ENCODE peak calls at places on chromosomes 16 and 17, in seven cellular contexts. One of them, this sample, is unnamed.

GRCh38 chr17:29124135-29124930 is 55.9 kb downstream of the MYO18A start:
- DNase-seq in HepG2: peak; percentile 71
- DNase-seq in GM12878: no peak
- DNase-seq in SK-N-SH: peak; percentile 80
- DNase-seq in K562: peak; percentile 68
- DNase-seq in H1: peak; percentile 57
- DNase-seq in HCT116: no peak
- DNase-seq in this sample: peak; percentile 90

GRCh38 chr17:67272312-67273050 is 27.5 kb upstream of the HELZ start:
- DNase-seq in H1: peak; percentile 62
- DNase-seq in GM12878: no peak
- DNase-seq in K562: peak; percentile 38
- DNase-seq in HepG2: peak; percentile 47
- DNase-seq in SK-N-SH: no peak
- DNase-seq in HCT116: no peak
- DNase-seq in this sample: no peak

GRCh38 chr16:25256821-25257503 is 683 bp downstream of the ZKSCAN2 start:
- DNase-seq in HepG2: peak; percentile 40
- DNase-seq in SK-N-SH: peak; percentile 58
- DNase-seq in HCT116: no peak
- DNase-seq in H1: no peak
- DNase-seq in K562: peak; percentile 39
- DNase-seq in GM12878: no peak
- DNase-seq in this sample: no peak

GRCh38 chr16:67647111-67647651 is 2.2 kb downstream of the CARMIL2 start:
- DNase-seq in SK-N-SH: peak; percentile 32
- DNase-seq in H1: no peak
- DNase-seq in HepG2: no peak
- DNase-seq in K562: no peak
- DNase-seq in HCT116: no peak
- DNase-seq in GM12878: no peak
- DNase-seq in this sample: no peak

GRCh38 chr17:49549311-49549605 is 26.4 kb upstream of the NXPH3 start:
- DNase-seq in GM12878: no peak
- DNase-seq in H1: no peak
- DNase-seq in SK-N-SH: peak; percentile 33
- DNase-seq in HepG2: no peak
- DNase-seq in K562: no peak
- DNase-seq in HCT116: no peak
- DNase-seq in this sample: no peak

GRCh38 chr17:81082177-81083073 is 47.5 kb downstream of the BAIAP2 start:
- DNase-seq in GM12878: no peak
- DNase-seq in HCT116: no peak
- DNase-seq in HepG2: no peak
- DNase-seq in SK-N-SH: peak; percentile 74
- DNase-seq in K562: no peak
- DNase-seq in H1: no peak
- DNase-seq in this sample: no peak

GRCh38 chr16:22055881-22056280 is 36.5 kb upstream of the VWA3A start:
- DNase-seq in K562: peak; percentile 36
- DNase-seq in SK-N-SH: no peak
- DNase-seq in GM12878: no peak
- DNase-seq in HCT116: no peak
- DNase-seq in HepG2: peak; percentile 13
- DNase-seq in H1: peak; percentile 69
- DNase-seq in this sample: no peak

GRCh38 chr16:11742041-11742535 is 569 bp downstream of the TXNDC11 start:
- DNase-seq in K562: peak; percentile 70
- DNase-seq in HepG2: peak; percentile 32
- DNase-seq in H1: peak; percentile 68
- DNase-seq in HCT116: no peak
- DNase-seq in SK-N-SH: no peak
- DNase-seq in GM12878: no peak
- DNase-seq in this sample: peak; percentile 21

GRCh38 chr16:10180042-10180770 is 2.0 kb downstream of the GRIN2A start:
- DNase-seq in HepG2: no peak
- DNase-seq in SK-N-SH: no peak
- DNase-seq in HCT116: no peak
- DNase-seq in H1: no peak
- DNase-seq in K562: no peak
- DNase-seq in GM12878: no peak
- DNase-seq in this sample: no peak

GRCh38 chr17:70378005-70378404 is 208.7 kb downstream of the KCNJ2 start:
- DNase-seq in H1: no peak
- DNase-seq in HCT116: no peak
- DNase-seq in HepG2: no peak
- DNase-seq in GM12878: no peak
- DNase-seq in SK-N-SH: peak; percentile 20
- DNase-seq in K562: no peak
- DNase-seq in this sample: no peak

GRCh38 chr16:48611329-48612137 is 1.6 kb upstream of the N4BP1 start:
- DNase-seq in GM12878: peak; percentile 58
- DNase-seq in K562: peak; percentile 24
- DNase-seq in H1: no peak
- DNase-seq in SK-N-SH: no peak
- DNase-seq in HepG2: peak; percentile 79
- DNase-seq in HCT116: no peak
- DNase-seq in this sample: no peak
- TF ChIP-seq JUND in GM12878: no peak
- TF ChIP-seq JUND in K562: no peak
- TF ChIP-seq JUND in H1: no peak
- TF ChIP-seq JUND in SK-N-SH: no peak
- TF ChIP-seq JUND in HepG2: no peak
- TF ChIP-seq JUND in HCT116: no peak
- TF ChIP-seq JUND in this sample: no peak

DNA sequence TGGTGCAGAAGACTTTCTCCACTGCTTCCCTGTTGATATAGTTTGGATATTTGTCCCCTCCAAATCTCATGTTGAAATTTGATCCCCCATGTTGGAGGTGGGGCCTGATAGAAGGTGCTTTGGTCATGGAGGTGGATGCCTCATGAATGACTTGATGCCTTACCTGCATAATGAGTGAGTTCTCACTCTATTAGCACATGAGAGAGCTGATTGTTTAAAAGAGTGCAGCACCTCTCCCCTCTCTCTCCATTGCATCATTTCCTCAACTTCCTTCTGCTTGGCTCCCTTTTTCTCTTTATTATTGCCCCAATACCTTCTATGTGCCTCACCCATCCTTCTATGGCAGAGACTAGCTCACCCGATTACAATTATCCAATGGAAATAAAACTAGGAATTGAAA is 90.8 kb upstream of the COX10 start:
- DNase-seq in HCT116: no peak
- DNase-seq in SK-N-SH: no peak
- DNase-seq in H1: no peak
- DNase-seq in HepG2: no peak
- DNase-seq in GM12878: no peak
- DNase-seq in K562: no peak
- DNase-seq in this sample: no peak
- TF ChIP-seq JUND in HCT116: no peak
- TF ChIP-seq JUND in SK-N-SH: no peak
- TF ChIP-seq JUND in H1: no peak
- TF ChIP-seq JUND in HepG2: no peak
- TF ChIP-seq JUND in GM12878: no peak
- TF ChIP-seq JUND in K562: no peak
- TF ChIP-seq JUND in this sample: no peak

DNA sequence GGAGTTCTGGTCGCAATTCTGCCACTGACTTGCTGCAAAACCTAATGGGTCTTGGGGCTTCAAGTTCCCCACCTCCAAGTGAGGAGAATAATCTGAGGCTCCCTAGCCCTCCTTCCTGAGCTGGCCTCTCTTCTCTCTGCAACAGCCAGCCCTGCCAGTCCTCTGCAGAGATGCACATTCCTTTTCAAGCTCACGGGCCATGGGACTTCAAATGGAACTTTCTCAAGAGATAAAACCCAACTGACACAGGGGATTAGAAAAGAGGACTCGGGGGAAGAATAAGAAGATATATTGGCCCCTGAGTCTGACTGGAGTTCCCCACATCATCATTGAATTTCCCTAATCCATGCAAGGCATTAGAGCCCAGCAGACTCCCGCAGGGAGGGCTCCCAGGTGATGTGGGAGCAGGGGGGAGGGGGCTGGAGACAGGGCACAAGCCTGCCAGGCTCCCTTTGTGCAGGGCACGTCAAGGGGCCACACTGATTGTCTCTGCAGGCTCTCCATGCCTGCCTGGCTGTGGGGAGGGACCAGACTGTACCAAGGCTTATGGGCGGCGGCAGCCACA is 131.0 kb downstream of the CCDC144A start:
- DNase-seq in GM12878: no peak
- DNase-seq in K562: no peak
- DNase-seq in HCT116: no peak
- DNase-seq in H1: no peak
- DNase-seq in SK-N-SH: no peak
- DNase-seq in HepG2: no peak
- DNase-seq in this sample: no peak
- TF ChIP-seq JUND in GM12878: no peak
- TF ChIP-seq JUND in K562: no peak
- TF ChIP-seq JUND in HCT116: no peak
- TF ChIP-seq JUND in H1: no peak
- TF ChIP-seq JUND in SK-N-SH: no peak
- TF ChIP-seq JUND in HepG2: no peak
- TF ChIP-seq JUND in this sample: no peak

GRCh38 chr16:62034236-62035114 is 1.8 kb downstream of the CDH8 start:
- DNase-seq in GM12878: no peak
- DNase-seq in H1: no peak
- DNase-seq in SK-N-SH: no peak
- DNase-seq in HCT116: no peak
- DNase-seq in K562: no peak
- DNase-seq in HepG2: no peak
- DNase-seq in this sample: no peak
- TF ChIP-seq JUND in GM12878: no peak
- TF ChIP-seq JUND in H1: no peak
- TF ChIP-seq JUND in SK-N-SH: no peak
- TF ChIP-seq JUND in HCT116: no peak
- TF ChIP-seq JUND in K562: no peak
- TF ChIP-seq JUND in HepG2: no peak
- TF ChIP-seq JUND in this sample: no peak

GRCh38 chr17:75289832-75290337 is 652 bp upstream of the SLC25A19 start:
- DNase-seq in HepG2: no peak
- DNase-seq in HCT116: no peak
- DNase-seq in H1: no peak
- DNase-seq in SK-N-SH: no peak
- DNase-seq in GM12878: peak; percentile 71
- DNase-seq in K562: peak; percentile 34
- DNase-seq in this sample: peak; percentile 73

GRCh38 chr17:75300280-75300679 is 11.0 kb upstream of the SLC25A19 start:
- DNase-seq in SK-N-SH: no peak
- DNase-seq in HepG2: no peak
- DNase-seq in GM12878: no peak
- DNase-seq in HCT116: no peak
- DNase-seq in K562: no peak
- DNase-seq in H1: no peak
- DNase-seq in this sample: no peak

GRCh38 chr17:75301031-75301430 is 11.8 kb upstream of the SLC25A19 start:
- DNase-seq in K562: no peak
- DNase-seq in HCT116: no peak
- DNase-seq in SK-N-SH: no peak
- DNase-seq in H1: no peak
- DNase-seq in HepG2: no peak
- DNase-seq in GM12878: no peak
- DNase-seq in this sample: no peak

GRCh38 chr17:75295220-75296158 is 6.3 kb upstream of the SLC25A19 start:
- DNase-seq in K562: no peak
- DNase-seq in H1: no peak
- DNase-seq in HepG2: peak; percentile 98
- DNase-seq in GM12878: peak; percentile 97
- DNase-seq in HCT116: no peak
- DNase-seq in SK-N-SH: no peak
- DNase-seq in this sample: no peak
- TF ChIP-seq JUND in K562: peak; percentile 7
- TF ChIP-seq JUND in H1: no peak
- TF ChIP-seq JUND in HepG2: peak; percentile 33
- TF ChIP-seq JUND in GM12878: no peak
- TF ChIP-seq JUND in HCT116: no peak
- TF ChIP-seq JUND in SK-N-SH: no peak
- TF ChIP-seq JUND in this sample: no peak

DNA sequence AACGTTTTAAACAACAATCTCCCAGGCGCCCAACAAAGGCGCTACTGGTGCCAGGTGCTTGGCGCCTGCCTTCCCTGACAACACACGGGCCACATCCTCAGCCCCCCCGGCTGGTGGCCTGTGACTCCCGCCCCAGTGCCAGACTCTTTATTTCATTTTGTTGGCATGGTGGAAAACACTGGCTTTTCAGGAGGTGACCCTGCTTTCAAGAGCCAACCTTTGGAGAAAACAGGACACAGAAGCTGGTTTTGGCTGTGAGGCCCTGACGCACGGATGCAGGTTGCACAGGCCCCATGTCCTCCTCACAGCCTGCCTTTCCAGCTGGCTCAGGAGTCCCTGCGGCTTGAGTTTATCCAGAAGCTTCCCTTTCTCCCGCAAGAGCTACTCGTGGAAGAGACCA is 100.0 kb downstream of the METRNL start:
- DNase-seq in H1: no peak
- DNase-seq in K562: no peak
- DNase-seq in HCT116: no peak
- DNase-seq in GM12878: no peak
- DNase-seq in HepG2: no peak
- DNase-seq in SK-N-SH: no peak
- DNase-seq in this sample: no peak
- TF ChIP-seq JUND in H1: no peak
- TF ChIP-seq JUND in K562: no peak
- TF ChIP-seq JUND in HCT116: no peak
- TF ChIP-seq JUND in GM12878: no peak
- TF ChIP-seq JUND in HepG2: no peak
- TF ChIP-seq JUND in SK-N-SH: no peak
- TF ChIP-seq JUND in this sample: no peak

DNA sequence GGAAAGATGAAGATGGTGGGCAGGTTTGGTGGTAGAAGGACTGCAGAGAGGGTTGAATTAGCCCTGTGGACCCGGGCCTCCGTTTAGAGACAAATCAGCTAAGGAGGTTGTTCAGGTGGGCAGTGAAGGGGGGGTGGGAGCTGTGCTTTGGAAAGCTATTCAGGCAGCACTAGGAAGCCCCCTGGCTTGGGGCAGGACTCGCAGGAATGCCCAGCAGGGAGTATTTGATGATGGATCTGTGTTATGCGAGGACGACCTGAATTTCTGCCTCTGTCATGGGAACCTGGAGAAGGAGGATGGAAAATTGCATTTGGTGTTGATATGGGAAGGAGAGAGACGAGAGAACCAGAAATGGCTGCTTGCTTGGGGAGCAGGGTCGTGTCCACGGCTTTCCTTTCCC is 3.5 kb downstream of the SPDYE4 start:
- DNase-seq in HCT116: no peak
- DNase-seq in SK-N-SH: no peak
- DNase-seq in HepG2: no peak
- DNase-seq in GM12878: no peak
- DNase-seq in H1: no peak
- DNase-seq in K562: no peak
- DNase-seq in this sample: no peak
- TF ChIP-seq JUND in HCT116: no peak
- TF ChIP-seq JUND in SK-N-SH: no peak
- TF ChIP-seq JUND in HepG2: no peak
- TF ChIP-seq JUND in GM12878: no peak
- TF ChIP-seq JUND in H1: no peak
- TF ChIP-seq JUND in K562: no peak
- TF ChIP-seq JUND in this sample: no peak

GRCh38 chr17:40532520-40533253 is 31.3 kb upstream of the TNS4 start:
- DNase-seq in HepG2: no peak
- DNase-seq in H1: no peak
- DNase-seq in HCT116: no peak
- DNase-seq in GM12878: no peak
- DNase-seq in SK-N-SH: no peak
- DNase-seq in K562: no peak
- DNase-seq in this sample: no peak
- TF ChIP-seq JUND in HepG2: no peak
- TF ChIP-seq JUND in H1: no peak
- TF ChIP-seq JUND in HCT116: no peak
- TF ChIP-seq JUND in GM12878: no peak
- TF ChIP-seq JUND in SK-N-SH: no peak
- TF ChIP-seq JUND in K562: no peak
- TF ChIP-seq JUND in this sample: no peak

This sample was measured in T47D.